ENCODE peak calls at places on chromosomes 5 and 9, in four cellular contexts. O is HCT116, C is colonic mucosa, A is B cell. M is an unnamed sample.

GRCh38 chr9:72526901-72527800 is 5.7 kb downstream of the TMC1 start:
- DNase-seq in O (peak; percentile 51), C (peak; percentile 61), A (no peak), M (peak; percentile 77)

GRCh38 chr9:118503236-118503635 is 799.0 kb downstream of the TLR4 start:
- DNase-seq in O (no peak), C (no peak), A (no peak), M (no peak)

GRCh38 chr9:89770779-89771178 is 166.0 kb downstream of the GADD45G start:
- DNase-seq in O (no peak), C (no peak), A (no peak), M (no peak)

GRCh38 chr5:1788200-1788599 is 11.4 kb downstream of the MRPL36 start:
- DNase-seq in O (no peak), C (no peak), A (no peak), M (no peak)

GRCh38 chr9:33159760-33160127 is 7.4 kb downstream of the B4GALT1 start:
- DNase-seq in O (no peak), C (peak; percentile 54), A (no peak), M (no peak)

GRCh38 chr5:89255845-89256463 is 373.0 kb upstream of the MEF2C start:
- DNase-seq in O (peak; percentile 56), C (no peak), A (peak; percentile 7), M (no peak)

GRCh38 chr9:27763831-27764230 is 190.6 kb upstream of the C9orf72 start:
- DNase-seq in O (no peak), C (no peak), A (no peak), M (no peak)

GRCh38 chr5:2764581-2764980 is 13.1 kb upstream of the IRX2 start:
- DNase-seq in O (no peak), C (no peak), A (no peak), M (no peak)

GRCh38 chr5:96431376-96432244 is 1.4 kb downstream of the PCSK1 start:
- DNase-seq in O (no peak), C (no peak), A (no peak), M (no peak)

GRCh38 chr5:92518318-92518913 is 1062.6 kb downstream of the NR2F1-AS1 start:
- DNase-seq in O (peak; percentile 16), C (no peak), A (no peak), M (peak; percentile 32)

GRCh38 chr9:35914307-35914807 is 5.1 kb downstream of the SPAAR start:
- DNase-seq in O (no peak), C (peak; percentile 80), A (no peak), M (peak; percentile 21)

GRCh38 chr5:83740741-83741140 is 20.1 kb upstream of the HAPLN1 start:
- DNase-seq in O (no peak), C (no peak), A (no peak), M (no peak)

GRCh38 chr5:107100121-107100520 is 570.6 kb downstream of the EFNA5 start:
- DNase-seq in O (no peak), C (no peak), A (no peak), M (no peak)

GRCh38 chr5:88555658-88556057 is 287.0 kb upstream of the TMEM161B start:
- DNase-seq in O (no peak), C (no peak), A (no peak), M (no peak)

GRCh38 chr9:98642661-98643312 is 65.9 kb downstream of the GABBR2 start:
- DNase-seq in O (no peak), C (no peak), A (no peak), M (no peak)

GRCh38 chr5:58466939-58467338 is 7.1 kb upstream of the PLK2 start:
- DNase-seq in O (no peak), C (no peak), A (no peak), M (peak; percentile 45)

GRCh38 chr5:159184236-159184635 is 25.1 kb downstream of the RNF145 start:
- DNase-seq in O (no peak), C (no peak), A (no peak), M (no peak)

GRCh38 chr5:14097998-14098471 is 45.1 kb upstream of the TRIO start:
- DNase-seq in O (no peak), C (no peak), A (no peak), M (no peak)

GRCh38 chr5:58358436-58358835 is 101.5 kb downstream of the PLK2 start:
- DNase-seq in O (no peak), C (no peak), A (no peak), M (no peak)

GRCh38 chr5:74199436-74200210 is 440.9 kb downstream of the ENC1 start:
- DNase-seq in O (no peak), C (no peak), A (no peak), M (no peak)

GRCh38 chr5:66769839-66770617 is 173.8 kb downstream of the MAST4 start:
- DNase-seq in O (no peak), C (no peak), A (no peak), M (no peak)

GRCh38 chr9:23322392-23322791 is 503.6 kb downstream of the ELAVL2 start:
- DNase-seq in O (no peak), C (no peak), A (no peak), M (peak; percentile 1)

GRCh38 chr9:36748322-36748899 is 175.7 kb downstream of the MELK start:
- DNase-seq in O (no peak), C (no peak), A (peak; percentile 34), M (no peak)

GRCh38 chr5:79202076-79202475 is 33.9 kb upstream of the JMY start:
- DNase-seq in O (peak; percentile 36), C (no peak), A (no peak), M (no peak)

GRCh38 chr9:97753975-97754374 is 56.8 kb upstream of the XPA start:
- DNase-seq in O (no peak), C (no peak), A (no peak), M (no peak)

GRCh38 chr9:4826417-4827166 is 33.8 kb downstream of the RCL1 start:
- DNase-seq in O (no peak), C (no peak), A (no peak), M (no peak)

GRCh38 chr5:156850206-156850751 is at the start of gene PPP1R2B:
- DNase-seq in O (no peak), C (no peak), A (no peak), M (no peak)

GRCh38 chr5:59873113-59873512 is 20.4 kb downstream of the PDE4D start:
- DNase-seq in O (no peak), C (no peak), A (no peak), M (no peak)

GRCh38 chr5:61167382-61167781 is 5.1 kb upstream of the SMIM15 start:
- DNase-seq in O (no peak), C (no peak), A (no peak), M (peak; percentile 37)

GRCh38 chr9:108184009-108184408 is 671.8 kb downstream of the ACTL7B start:
- DNase-seq in O (no peak), C (no peak), A (no peak), M (no peak)

GRCh38 chr9:4864234-4864661 is 71.5 kb downstream of the RCL1 start:
- DNase-seq in O (no peak), C (no peak), A (no peak), M (no peak)

GRCh38 chr5:154370119-154370518 is 75.7 kb upstream of the SAP30L start:
- DNase-seq in O (no peak), C (no peak), A (no peak), M (no peak)

GRCh38 chr9:89350988-89351557 is 32.8 kb downstream of the SECISBP2 start:
- DNase-seq in O (no peak), C (no peak), A (no peak), M (no peak)

GRCh38 chr9:38313421-38313820 is 79.1 kb upstream of the ALDH1B1 start:
- DNase-seq in O (no peak), C (no peak), A (no peak), M (no peak)

GRCh38 chr5:105849701-105850100 is 1821.0 kb downstream of the EFNA5 start:
- DNase-seq in O (no peak), C (no peak), A (no peak), M (no peak)

GRCh38 chr9:131856105-131856504 is 116.2 kb upstream of the RAPGEF1 start:
- DNase-seq in O (no peak), C (no peak), A (no peak), M (no peak)

DNA sequence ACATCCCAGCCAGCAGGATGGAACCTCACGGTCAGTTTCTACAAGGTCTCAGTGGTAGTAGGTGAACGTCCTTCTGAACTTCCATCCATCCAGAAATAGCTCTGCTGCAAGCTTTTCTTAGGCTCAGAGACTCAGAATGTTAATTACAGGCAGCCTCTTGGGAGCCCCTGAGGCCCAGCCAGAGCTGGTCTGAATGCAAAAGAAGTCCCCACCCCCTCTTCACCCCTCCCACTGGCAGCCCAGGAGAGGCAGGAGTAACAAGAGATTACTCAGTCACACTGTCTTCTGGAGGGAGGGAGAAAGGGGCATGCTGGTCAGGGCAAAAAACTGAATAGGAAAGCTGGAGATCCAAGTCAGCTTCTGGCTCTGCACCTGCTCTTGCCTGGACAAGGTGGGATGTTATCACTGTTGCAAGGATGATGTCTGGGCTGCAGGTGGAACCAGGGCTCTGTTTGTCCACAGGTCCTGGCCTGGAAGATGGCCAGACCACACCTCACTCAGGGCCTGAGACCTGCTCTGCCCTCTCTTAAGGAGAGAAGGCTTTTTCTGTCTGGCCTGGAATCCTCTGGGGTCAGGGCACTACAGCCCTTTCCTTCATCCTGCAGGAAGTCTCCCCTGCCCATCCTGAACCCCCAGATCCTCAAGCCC is 9.1 kb downstream of the ENHO start:
- DNase-seq in O (no peak), C (no peak), A (no peak), M (no peak)
- TF ChIP-seq CTCF in O (no peak), C (no peak), A (no peak), M (no peak)

GRCh38 chr5:173010547-173011464 is 27.2 kb downstream of the ATP6V0E1 start:
- DNase-seq in O (no peak), C (peak; percentile 37), A (no peak), M (peak; percentile 29)
- TF ChIP-seq CTCF in O (no peak), C (no peak), A (no peak), M (no peak)

GRCh38 chr9:21970001-21970799 is 24.0 kb downstream of the CDKN2A start:
- DNase-seq in O (no peak), C (no peak), A (no peak), M (no peak)

GRCh38 chr9:21969011-21969935 is 24.9 kb downstream of the CDKN2A start:
- DNase-seq in O (no peak), C (no peak), A (no peak), M (no peak)

GRCh38 chr9:21967707-21968106 is 26.5 kb downstream of the CDKN2A start:
- DNase-seq in O (no peak), C (no peak), A (no peak), M (no peak)

GRCh38 chr9:21967169-21967568 is 27.0 kb downstream of the CDKN2A start:
- DNase-seq in O (no peak), C (no peak), A (no peak), M (no peak)

DNA sequence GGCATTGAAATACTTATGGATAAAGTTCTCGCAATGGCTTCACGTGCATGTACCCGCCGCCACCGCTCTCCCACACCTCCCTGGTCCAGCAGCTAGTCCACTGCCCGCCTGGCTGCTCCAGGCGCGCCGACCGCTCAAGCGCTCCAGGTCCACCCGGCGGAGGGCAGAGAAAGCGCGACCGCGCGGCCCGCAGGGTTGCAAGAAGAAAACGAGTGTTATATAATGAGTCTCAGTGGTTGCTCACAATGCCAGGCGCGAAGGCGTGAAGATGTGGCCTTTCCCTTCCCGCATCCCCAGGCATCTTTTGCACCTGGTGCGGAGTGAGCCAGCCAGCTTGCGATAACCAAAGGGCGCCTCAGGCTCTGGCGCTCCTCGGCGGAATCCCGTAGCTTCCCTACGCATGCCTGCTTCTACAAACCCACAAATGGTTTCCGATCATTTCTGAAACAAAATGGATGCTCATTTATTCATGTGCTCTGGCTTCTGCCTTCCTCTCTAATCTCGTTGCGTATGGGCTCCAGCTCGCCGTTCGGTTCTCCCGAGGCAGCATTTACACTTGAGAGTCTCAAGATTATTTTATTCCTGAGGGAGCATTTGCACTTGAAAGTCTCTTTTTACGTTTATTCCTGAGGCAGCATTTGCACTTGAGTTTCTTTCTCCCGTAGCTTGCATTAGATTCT is 25.7 kb downstream of the CDKN2A start:
- DNase-seq in O (no peak), C (no peak), A (no peak), M (no peak)
- TF ChIP-seq CTCF in O (no peak), C (no peak), A (no peak), M (no peak)

GRCh38 chr5:514101-514485 is 10.2 kb downstream of the SLC9A3 start:
- DNase-seq in O (no peak), C (no peak), A (no peak), M (no peak)
- TF ChIP-seq CTCF in O (no peak), C (no peak), A (no peak), M (no peak)